ENCODE peak calls at places on chromosome 15, in seven cellular contexts. N is A549, S is mesendoderm, I is stomach, X is thoracic aorta, G is endodermal cell, Y is HL-60. C is an unnamed sample.
A peak's percentile ranks its signal among the peaks of the same experiment; 100 is the strongest.

GRCh38 chr15:100131321-100132224 is 210.2 kb downstream of the ADAMTS17 start:
- DNase-seq in I (peak; percentile 41), Y (no peak), G (peak; percentile 80), X (no peak), S (no peak), N (peak; percentile 69), C (peak; percentile 88)

GRCh38 chr15:97977734-97978133 is 17.2 kb downstream of the ARRDC4 start:
- DNase-seq in X (no peak), S (peak; percentile 14), I (peak; percentile 53), G (peak; percentile 48), N (no peak), Y (no peak), C (no peak)

GRCh38 chr15:43070893-43071292 is 34.9 kb downstream of the UBR1 start:
- DNase-seq in I (no peak), G (no peak), Y (no peak), N (no peak), S (no peak), X (no peak), C (no peak)

GRCh38 chr15:97037080-97037479 is 706.6 kb downstream of the NR2F2 start:
- DNase-seq in G (no peak), I (no peak), X (no peak), S (no peak), N (no peak), Y (no peak), C (no peak)

GRCh38 chr15:36156855-36157521 is 422.4 kb upstream of the CDIN1 start:
- DNase-seq in S (peak; percentile 13), X (no peak), G (no peak), N (no peak), Y (no peak), I (no peak), C (no peak)

GRCh38 chr15:42194502-42194901 is 13.6 kb downstream of the VPS39 start:
- DNase-seq in I (no peak), S (peak; percentile 39), N (no peak), Y (peak; percentile 61), X (peak; percentile 3), G (no peak), C (no peak)

GRCh38 chr15:37014137-37014536 is 86.2 kb downstream of the MEIS2 start:
- DNase-seq in G (no peak), Y (no peak), I (no peak), N (no peak), X (no peak), S (no peak), C (no peak)

GRCh38 chr15:78083687-78084358 is 6.3 kb upstream of the TBC1D2B start:
- DNase-seq in I (no peak), S (no peak), Y (no peak), G (no peak), X (no peak), N (no peak), C (no peak)

GRCh38 chr15:99438691-99439523 is 126.9 kb upstream of the MEF2A start:
- DNase-seq in N (no peak), Y (no peak), X (no peak), S (no peak), I (peak; percentile 18), G (peak; percentile 42), C (no peak)

GRCh38 chr15:73125219-73125618 is 73.0 kb downstream of the NEO1 start:
- DNase-seq in N (no peak), G (no peak), S (peak; percentile 66), X (no peak), Y (no peak), I (no peak), C (no peak)

GRCh38 chr15:42056934-42057743 is 36.3 kb upstream of the PLA2G4E start:
- DNase-seq in S (peak; percentile 98), X (peak; percentile 33), Y (peak; percentile 70), N (peak; percentile 88), I (peak; percentile 84), G (peak; percentile 97), C (peak; percentile 91)

GRCh38 chr15:49624046-49624445 is 3.2 kb downstream of the DTWD1 start:
- DNase-seq in N (no peak), I (no peak), G (no peak), X (no peak), Y (no peak), S (no peak), C (no peak)

GRCh38 chr15:51861557-51862350 is 32.3 kb downstream of the TMOD3 start:
- DNase-seq in S (no peak), Y (no peak), X (no peak), G (no peak), N (no peak), I (no peak), C (no peak)

GRCh38 chr15:86333819-86334218 is 254.1 kb downstream of the AGBL1 start:
- DNase-seq in S (no peak), G (no peak), Y (no peak), X (no peak), N (no peak), I (no peak), C (no peak)

GRCh38 chr15:98546325-98546724 is 102.0 kb upstream of the IGF1R start:
- DNase-seq in I (no peak), G (peak; percentile 45), X (no peak), N (no peak), S (no peak), Y (no peak), C (no peak)

DNA sequence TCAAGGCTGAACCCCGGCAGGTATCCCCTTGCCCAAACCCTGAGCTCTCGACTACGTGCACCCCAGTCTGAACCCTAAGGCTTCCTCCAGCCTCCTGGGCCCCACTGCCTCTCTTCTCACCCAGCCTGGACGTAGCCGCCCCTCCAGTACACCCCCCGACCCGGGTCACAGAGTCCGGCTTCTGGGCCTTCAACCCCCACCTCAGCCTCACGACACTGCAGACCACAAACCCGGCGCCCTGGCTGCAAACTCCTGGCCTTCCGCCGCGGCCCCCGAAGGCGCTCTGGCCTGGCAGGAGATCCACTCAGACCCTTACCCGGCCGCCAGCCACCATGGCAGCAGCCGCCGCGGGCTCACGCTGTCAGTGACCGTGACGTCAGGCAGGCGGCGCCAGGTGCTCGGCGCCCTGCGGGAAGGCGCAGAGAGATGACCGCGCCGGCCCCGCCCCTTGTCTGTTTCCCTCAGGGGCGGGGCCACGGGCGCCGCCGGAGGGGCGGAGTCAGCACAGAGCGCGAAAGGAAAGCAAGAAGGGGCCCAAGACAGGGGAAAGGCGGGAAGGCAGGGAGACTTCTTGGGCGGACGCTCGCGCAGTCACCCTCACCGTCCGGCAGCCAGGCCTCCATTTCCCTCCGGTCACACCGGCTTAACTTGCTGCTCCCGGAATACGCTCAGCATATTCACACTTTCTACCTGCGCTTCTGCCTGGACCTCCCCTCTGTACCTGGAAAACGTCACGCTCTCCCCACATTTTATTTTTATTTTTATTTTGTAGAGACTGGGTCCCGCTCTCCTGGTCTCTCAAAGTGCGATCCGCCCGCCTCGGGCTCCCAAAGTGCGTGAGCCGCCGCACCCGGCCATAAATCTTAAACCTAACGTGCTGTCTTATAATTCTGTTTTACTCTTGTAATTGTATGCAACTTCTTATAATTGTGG is at the start of gene RMDN3:
- DNase-seq in N (peak; percentile 55), S (peak; percentile 97), I (peak; percentile 94), Y (peak; percentile 86), G (peak; percentile 98), X (peak; percentile 46), C (peak; percentile 99)
- H3K4me3 ChIP-seq in N (peak within 1 kb of the TSS; percentile 91), S (peak within 1 kb of the TSS; percentile 95), I (peak within 1 kb of the TSS; percentile 89), Y (peak within 1 kb of the TSS; percentile 100), G (peak within 1 kb of the TSS; percentile 86), X (peak within 1 kb of the TSS; percentile 98), C (peak within 1 kb of the TSS; percentile 75)

GRCh38 chr15:63503739-63504246 is 600 bp upstream of the USP3 start:
- DNase-seq in S (peak; percentile 93), G (peak; percentile 81), Y (peak; percentile 76), X (peak; percentile 63), I (peak; percentile 69), N (peak; percentile 48), C (no peak)
- H3K27ac ChIP-seq in S (peak overlapping the region; percentile 47), G (peak overlapping the region; percentile 27), Y (peak overlapping the region; percentile 95), X (peak overlapping the region; percentile 99), I (peak overlapping the region; percentile 99), N (peak overlapping the region; percentile 99), C (peak overlapping the region; percentile 99)

GRCh38 chr15:89749059-89749458 is 2.0 kb downstream of the MESP1 start:
- DNase-seq in Y (no peak), N (no peak), X (no peak), I (no peak), G (peak; percentile 54), S (no peak), C (no peak)

GRCh38 chr15:89750560-89751542 is at the start of gene MESP1:
- DNase-seq in X (peak; percentile 71), I (peak; percentile 95), N (peak; percentile 96), G (peak; percentile 97), Y (peak; percentile 80), S (peak; percentile 95), C (peak; percentile 99)

GRCh38 chr15:89749951-89750559 is 994 bp downstream of the MESP1 start:
- DNase-seq in S (no peak), N (no peak), Y (no peak), I (peak; percentile 33), G (peak; percentile 67), X (no peak), C (peak; percentile 68)

GRCh38 chr15:89747708-89748682 is 3.1 kb downstream of the MESP1 start:
- DNase-seq in N (no peak), S (peak; percentile 91), I (no peak), X (no peak), Y (no peak), G (peak; percentile 82), C (peak; percentile 52)

DNA sequence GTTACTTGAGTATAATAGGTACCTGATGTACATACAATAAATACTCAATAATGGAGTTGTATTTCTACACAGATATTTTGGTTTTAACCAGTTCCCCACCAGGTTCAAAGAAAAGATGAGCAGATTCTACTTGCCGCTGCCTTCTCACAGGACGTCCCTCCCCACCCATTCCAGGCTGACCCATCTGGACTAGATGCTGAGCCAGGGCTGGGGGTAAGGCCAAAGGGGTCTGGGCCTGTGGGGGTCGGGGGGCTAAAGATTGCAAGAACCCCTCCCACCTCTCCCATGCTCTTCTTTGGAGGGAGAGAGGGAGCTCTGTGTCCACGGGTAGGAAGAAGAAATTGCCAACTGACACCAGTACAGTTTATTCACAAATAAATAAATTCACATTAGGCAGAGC is 1.5 kb downstream of the MESP1 start:
- DNase-seq in G (no peak), Y (no peak), X (no peak), I (no peak), S (no peak), N (no peak), C (no peak)
- H3K4me3 ChIP-seq in G (no peak overlapping the region), Y (no peak overlapping the region), X (peak overlapping the region; percentile 81), I (peak overlapping the region; percentile 67), S (peak overlapping the region; percentile 53), N (no peak overlapping the region), C (peak overlapping the region; percentile 62)

DNA sequence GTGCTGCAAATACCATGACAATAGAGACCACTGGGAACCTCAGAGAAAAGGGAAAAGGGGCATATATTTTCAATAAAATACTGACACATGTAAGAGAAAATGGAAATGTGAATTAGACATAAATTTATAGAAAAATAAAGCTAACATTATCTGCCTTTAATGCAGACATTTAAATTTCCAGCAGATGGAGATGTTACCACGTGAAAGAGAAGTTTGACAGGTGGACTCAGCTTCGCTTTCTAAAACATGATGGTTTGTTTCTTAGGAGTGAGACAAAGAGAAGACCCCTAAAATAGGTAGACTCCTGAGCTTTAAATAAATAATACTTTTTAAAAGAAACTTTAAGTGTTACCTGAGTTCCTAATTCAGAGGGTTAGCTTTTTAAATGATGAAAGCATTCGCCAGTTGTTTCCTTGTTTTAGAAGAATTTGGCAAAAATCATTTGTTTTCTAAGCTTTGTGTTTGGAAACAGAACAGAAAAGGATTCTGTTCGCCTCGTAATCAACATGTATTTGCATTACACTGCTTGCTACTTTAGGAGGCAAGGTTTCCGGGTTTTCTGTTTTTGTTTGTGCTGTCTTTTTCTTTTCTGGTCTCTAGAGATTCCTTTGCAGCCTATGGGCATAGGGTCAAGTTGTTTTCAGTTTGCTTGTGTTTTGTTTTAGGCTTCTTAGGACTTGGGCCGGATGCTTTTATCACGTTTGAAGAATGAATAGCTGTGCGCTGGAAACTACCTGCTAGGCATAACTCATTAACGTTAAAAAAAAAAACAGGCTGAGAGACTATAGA is 271.4 kb downstream of the THSD4 start:
- DNase-seq in S (peak; percentile 29), X (no peak), Y (no peak), I (no peak), G (no peak), N (no peak), C (no peak)
- H3K27ac ChIP-seq in S (no peak overlapping the region), X (peak overlapping the region; percentile 15), Y (no peak overlapping the region), I (peak overlapping the region; percentile 61), G (no peak overlapping the region), N (peak overlapping the region; percentile 60), C (peak overlapping the region; percentile 16)